ENCODE peak calls at places on chromosomes 16 and 17, in four cellular contexts. C is SK-N-MC, J is GM23248, Z is PC-3. N is an unnamed sample.

GRCh38 chr16:85259115-85259830 is 147.0 kb upstream of the CIBAR2 start:
- DNase-seq in C (no peak), J (no peak), Z (no peak), N (no peak)

GRCh38 chr16:66619534-66620418 is 15.3 kb downstream of the CMTM3 start:
- DNase-seq in Z (no peak), J (peak), C (peak), N (peak)

GRCh38 chr17:4950075-4950756 is 703 bp upstream of the ENO3 start:
- DNase-seq in Z (peak), C (no peak), J (peak), N (no peak)

GRCh38 chr17:43880420-43880991 is 26.8 kb downstream of the MPP2 start:
- DNase-seq in Z (peak), J (peak), C (no peak), N (no peak)

GRCh38 chr16:15966420-15967222 is 17.2 kb downstream of the ABCC1 start:
- DNase-seq in Z (peak), J (peak), C (no peak), N (peak)

GRCh38 chr17:79970576-79971068 is 65.0 kb downstream of the TBC1D16 start:
- DNase-seq in J (peak), Z (peak), C (no peak), N (peak)

GRCh38 chr17:76005263-76006149 is 4.9 kb downstream of the CDK3 start:
- DNase-seq in J (peak), C (peak), Z (peak), N (peak)

GRCh38 chr17:73478768-73479424 is 165.3 kb downstream of the SDK2 start:
- DNase-seq in Z (peak), C (no peak), J (no peak), N (no peak)

GRCh38 chr17:58755577-58756245 is at the start of gene PPM1E:
- DNase-seq in J (peak), C (no peak), Z (peak), N (peak)

GRCh38 chr16:30750876-30751465 is 2.7 kb downstream of the PHKG2 start:
- DNase-seq in C (no peak), Z (no peak), J (no peak), N (no peak)

GRCh38 chr17:62892069-62892675 is 73.9 kb upstream of the TANC2 start:
- DNase-seq in Z (no peak), J (no peak), C (no peak), N (peak)

GRCh38 chr16:81654346-81654745 is 124.7 kb upstream of the PLCG2 start:
- DNase-seq in C (no peak), Z (peak), J (peak), N (peak)

GRCh38 chr17:1179635-1180433 is at the start of gene ABR:
- DNase-seq in J (peak), C (no peak), Z (no peak), N (no peak)

GRCh38 chr16:20765732-20766131 is 1.9 kb downstream of the ACSM3 start:
- DNase-seq in C (no peak), Z (no peak), J (no peak), N (no peak)

GRCh38 chr17:81027038-81027437 is 7.9 kb upstream of the BAIAP2 start:
- DNase-seq in J (peak), C (no peak), Z (no peak), N (no peak)

GRCh38 chr17:50765454-50766221 is 1.7 kb downstream of the ANKRD40CL start:
- DNase-seq in C (no peak), J (no peak), Z (no peak), N (no peak)

GRCh38 chr17:77400445-77400870 is 259.7 kb downstream of the SEC14L1 start:
- DNase-seq in Z (no peak), C (no peak), J (peak), N (no peak)

GRCh38 chr16:79595916-79596450 is 4.6 kb downstream of the MAF start:
- DNase-seq in Z (no peak), C (no peak), J (no peak), N (no peak)

GRCh38 chr16:86384980-86385379 is 125.3 kb upstream of the FOXF1 start:
- DNase-seq in C (no peak), J (no peak), Z (no peak), N (no peak)

GRCh38 chr17:62591323-62591722 is 36.1 kb upstream of the MRC2 start:
- DNase-seq in C (no peak), Z (no peak), J (no peak), N (no peak)

GRCh38 chr17:37672545-37673078 is 29.4 kb upstream of the DDX52 start:
- DNase-seq in J (peak), Z (no peak), C (no peak), N (peak)

GRCh38 chr17:6639651-6640535 is 618 bp downstream of the KIAA0753 start:
- DNase-seq in J (peak), C (no peak), Z (peak), N (peak)

GRCh38 chr17:71649986-71650385 is 470.8 kb upstream of the SOX9 start:
- DNase-seq in J (no peak), Z (no peak), C (no peak), N (peak)

GRCh38 chr17:43750154-43750553 is 8.4 kb downstream of the SOST start:
- DNase-seq in Z (peak), J (no peak), C (no peak), N (no peak)

GRCh38 chr16:28136751-28137434 is 73.4 kb upstream of the GSG1L start:
- DNase-seq in Z (no peak), J (no peak), C (no peak), N (no peak)

GRCh38 chr17:4436846-4437245 is 3.1 kb downstream of the SPNS3 start:
- DNase-seq in J (no peak), C (no peak), Z (no peak), N (no peak)

GRCh38 chr17:75428775-75429469 is 23.4 kb upstream of the GRB2 start:
- DNase-seq in Z (peak), C (no peak), J (peak), N (peak)

GRCh38 chr17:7080445-7081041 is 492 bp upstream of the CLEC10A start:
- DNase-seq in Z (no peak), C (no peak), J (no peak), N (no peak)

GRCh38 chr16:2966803-2967184 is 2.4 kb upstream of the PAQR4 start:
- DNase-seq in C (no peak), Z (no peak), J (peak), N (no peak)

GRCh38 chr17:61362852-61363600 is 36.6 kb upstream of the TBX2 start:
- DNase-seq in Z (no peak), J (no peak), C (no peak), N (no peak)

GRCh38 chr17:77365584-77366186 is 224.9 kb downstream of the SEC14L1 start:
- DNase-seq in Z (peak), J (peak), C (no peak), N (peak)

GRCh38 chr17:16377804-16378400 is 3.0 kb upstream of the UBB start:
- DNase-seq in Z (peak), J (peak), C (no peak), N (peak)

GRCh38 chr17:79046501-79047280 is 22.7 kb downstream of the C1QTNF1 start:
- DNase-seq in Z (no peak), J (peak), C (no peak), N (no peak)

GRCh38 chr17:75688209-75688771 is 21.2 kb downstream of the SAP30BP start:
- DNase-seq in Z (no peak), C (no peak), J (peak), N (no peak)

GRCh38 chr16:86619263-86619935 is 41.0 kb downstream of the FOXL1 start:
- DNase-seq in C (no peak), Z (no peak), J (peak), N (no peak)

GRCh38 chr17:67606896-67607604 is 110.7 kb upstream of the NOL11 start:
- DNase-seq in J (no peak), C (no peak), Z (no peak), N (no peak)

GRCh38 chr16:4257646-4258556 is 14.9 kb downstream of the TFAP4 start:
- DNase-seq in J (no peak), Z (no peak), C (no peak), N (no peak)

DNA sequence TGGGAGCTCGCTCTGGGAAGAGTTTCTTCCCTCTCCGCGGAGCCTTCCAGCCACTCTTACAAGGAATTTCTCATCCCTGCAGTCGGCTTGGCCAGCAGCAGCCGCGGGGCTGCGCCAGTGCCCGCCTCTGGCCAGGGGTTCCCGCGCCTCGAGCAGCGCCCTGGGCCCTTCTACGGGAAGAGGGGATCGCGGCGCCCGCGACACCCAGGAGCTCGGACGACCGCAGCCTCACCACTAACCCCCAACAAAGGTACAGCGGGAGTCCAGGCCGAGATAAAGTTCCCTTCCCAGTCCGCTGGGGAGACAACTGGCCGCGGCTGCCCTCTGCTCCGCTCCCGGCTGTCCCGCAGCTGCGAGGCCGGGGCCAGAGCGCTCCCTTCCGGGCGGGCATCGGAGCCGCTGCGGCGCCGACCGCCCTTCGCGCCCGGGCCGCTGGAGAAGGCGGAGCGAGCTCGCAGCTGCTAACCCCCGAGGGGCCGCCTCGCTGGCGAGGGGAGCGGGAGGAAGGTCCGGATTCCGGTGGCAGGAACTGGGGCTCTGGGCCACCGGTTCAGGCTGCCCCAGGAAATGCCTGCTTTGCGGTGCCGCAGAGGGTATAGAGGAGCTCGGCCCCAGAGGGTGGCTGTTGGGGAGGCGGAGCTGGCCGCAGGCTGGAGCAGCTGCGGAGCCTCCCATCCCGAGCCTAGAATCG is 3.6 kb upstream of the HS3ST3B1 start:
- DNase-seq in C (no peak), J (peak), Z (peak), N (peak)
- TF ChIP-seq EZH2 in C (peak), J (no peak), Z (peak), N (no peak)

GRCh38 chr17:36641877-36642845 is 40.8 kb downstream of the MRM1 start:
- DNase-seq in J (peak), C (no peak), Z (no peak), N (no peak)
- TF ChIP-seq EZH2 in J (peak), C (peak), Z (no peak), N (peak)

GRCh38 chr17:48530887-48531272 is at the start of gene HOXB1:
- DNase-seq in J (no peak), Z (no peak), C (no peak), N (no peak)
- TF ChIP-seq EZH2 in J (no peak), Z (no peak), C (no peak), N (no peak)

DNA sequence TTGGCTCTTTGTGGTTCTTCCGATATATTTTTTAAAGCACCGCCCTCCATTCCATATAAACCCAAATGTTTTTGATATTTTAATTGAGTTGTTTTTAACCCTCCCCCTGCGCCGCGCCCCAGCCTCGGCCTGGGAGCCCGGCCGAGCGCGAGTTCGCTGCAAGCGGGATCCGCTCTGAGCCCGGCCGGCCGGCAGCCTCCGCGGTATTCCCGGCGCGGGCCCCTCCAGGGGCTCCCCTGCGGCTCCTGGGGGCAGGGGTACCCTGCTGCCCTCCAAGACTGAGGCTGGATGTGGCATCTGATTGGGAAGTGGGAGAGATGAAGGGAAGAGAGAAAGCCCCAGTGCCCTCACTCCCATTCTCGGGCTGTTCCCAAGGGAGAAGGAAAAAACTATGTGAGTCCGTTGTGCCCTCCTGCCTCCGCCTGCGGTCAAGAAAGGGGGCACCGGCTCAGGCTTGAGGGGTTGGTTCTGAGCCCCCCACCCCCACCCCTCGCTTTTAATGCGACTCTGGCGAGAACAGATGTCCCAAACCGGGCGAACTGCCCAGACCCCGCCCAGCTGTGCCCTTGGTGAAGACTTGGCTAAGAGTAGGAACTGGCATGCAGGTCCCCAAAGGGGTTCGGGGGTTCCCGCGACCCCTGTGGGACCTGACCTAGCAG is 8.6 kb downstream of the NEUROD2 start:
- DNase-seq in Z (no peak), C (no peak), J (no peak), N (no peak)
- TF ChIP-seq EZH2 in Z (peak), C (no peak), J (peak), N (no peak)

GRCh38 chr16:69309316-69309715 is 1.8 kb upstream of the VPS4A start:
- DNase-seq in J (peak), C (no peak), Z (no peak), N (peak)
- TF ChIP-seq EZH2 in J (no peak), C (no peak), Z (no peak), N (no peak)

GRCh38 chr17:35750526-35751395 is 2.3 kb downstream of the GAS2L2 start:
- DNase-seq in C (no peak), J (no peak), Z (no peak), N (no peak)

GRCh38 chr17:35748323-35748960 is 4.6 kb downstream of the GAS2L2 start:
- DNase-seq in Z (peak), C (no peak), J (no peak), N (no peak)

GRCh38 chr17:35748979-35749378 is 4.1 kb downstream of the GAS2L2 start:
- DNase-seq in J (no peak), Z (no peak), C (no peak), N (no peak)

GRCh38 chr17:35747540-35748017 is 5.5 kb downstream of the GAS2L2 start:
- DNase-seq in Z (peak), J (peak), C (peak), N (peak)

GRCh38 chr17:35749560-35750412 is 3.3 kb downstream of the GAS2L2 start:
- DNase-seq in Z (no peak), C (no peak), J (peak), N (no peak)
- TF ChIP-seq EZH2 in Z (no peak), C (no peak), J (no peak), N (peak)

N was measured in fibroblast of lung.